ENCODE peak calls at places on chromosomes 5 and 9, in ten cellular contexts. One of them, this sample, is unnamed.

GRCh38 chr5:134177197-134178171 is 734 bp upstream of the SKP1 start:
- DNase-seq in upper lobe of left lung: peak
- DNase-seq in neural progenitor cell: peak
- DNase-seq in hepatocyte: peak
- DNase-seq in tibial nerve: peak
- DNase-seq in foreskin fibroblast: peak
- DNase-seq in fibroblast of mammary gland: peak
- DNase-seq in cardiac fibroblast: peak
- DNase-seq in kidney: peak
- DNase-seq in A673: peak
- DNase-seq in this sample: peak

GRCh38 chr5:64532657-64533056 is 26.8 kb downstream of the RGS7BP start:
- DNase-seq in cardiac fibroblast: no peak
- DNase-seq in kidney: no peak
- DNase-seq in neural progenitor cell: peak
- DNase-seq in hepatocyte: no peak
- DNase-seq in fibroblast of mammary gland: no peak
- DNase-seq in foreskin fibroblast: no peak
- DNase-seq in upper lobe of left lung: no peak
- DNase-seq in tibial nerve: no peak
- DNase-seq in A673: no peak
- DNase-seq in this sample: no peak

GRCh38 chr5:36733183-36733582 is 126.8 kb downstream of the SLC1A3 start:
- DNase-seq in foreskin fibroblast: no peak
- DNase-seq in A673: no peak
- DNase-seq in upper lobe of left lung: no peak
- DNase-seq in cardiac fibroblast: no peak
- DNase-seq in hepatocyte: no peak
- DNase-seq in neural progenitor cell: no peak
- DNase-seq in kidney: no peak
- DNase-seq in fibroblast of mammary gland: no peak
- DNase-seq in tibial nerve: no peak
- DNase-seq in this sample: no peak

GRCh38 chr5:154972476-154973080 is 31.7 kb downstream of the MRPL22 start:
- DNase-seq in cardiac fibroblast: peak
- DNase-seq in kidney: no peak
- DNase-seq in hepatocyte: peak
- DNase-seq in tibial nerve: peak
- DNase-seq in A673: peak
- DNase-seq in upper lobe of left lung: no peak
- DNase-seq in fibroblast of mammary gland: peak
- DNase-seq in foreskin fibroblast: peak
- DNase-seq in neural progenitor cell: peak
- DNase-seq in this sample: peak

GRCh38 chr5:31097851-31098250 is 95.6 kb upstream of the CDH6 start:
- DNase-seq in A673: no peak
- DNase-seq in foreskin fibroblast: no peak
- DNase-seq in neural progenitor cell: no peak
- DNase-seq in tibial nerve: no peak
- DNase-seq in cardiac fibroblast: no peak
- DNase-seq in upper lobe of left lung: no peak
- DNase-seq in hepatocyte: no peak
- DNase-seq in kidney: no peak
- DNase-seq in fibroblast of mammary gland: no peak
- DNase-seq in this sample: no peak

GRCh38 chr5:127699416-127699815 is 3.8 kb upstream of the CCDC192 start:
- DNase-seq in foreskin fibroblast: peak
- DNase-seq in neural progenitor cell: no peak
- DNase-seq in hepatocyte: no peak
- DNase-seq in A673: no peak
- DNase-seq in cardiac fibroblast: no peak
- DNase-seq in kidney: no peak
- DNase-seq in fibroblast of mammary gland: no peak
- DNase-seq in tibial nerve: no peak
- DNase-seq in upper lobe of left lung: no peak
- DNase-seq in this sample: no peak

GRCh38 chr5:155605898-155606297 is 592.3 kb downstream of the KIF4B start:
- DNase-seq in foreskin fibroblast: no peak
- DNase-seq in neural progenitor cell: no peak
- DNase-seq in fibroblast of mammary gland: no peak
- DNase-seq in kidney: no peak
- DNase-seq in tibial nerve: no peak
- DNase-seq in upper lobe of left lung: no peak
- DNase-seq in cardiac fibroblast: no peak
- DNase-seq in A673: no peak
- DNase-seq in hepatocyte: no peak
- DNase-seq in this sample: no peak

GRCh38 chr5:23507278-23507685 is at the start of gene PRDM9:
- DNase-seq in A673: peak
- DNase-seq in hepatocyte: no peak
- DNase-seq in upper lobe of left lung: no peak
- DNase-seq in kidney: peak
- DNase-seq in fibroblast of mammary gland: peak
- DNase-seq in cardiac fibroblast: peak
- DNase-seq in neural progenitor cell: no peak
- DNase-seq in tibial nerve: peak
- DNase-seq in foreskin fibroblast: peak
- DNase-seq in this sample: no peak

GRCh38 chr5:37735649-37736347 is 104.0 kb downstream of the GDNF start:
- DNase-seq in foreskin fibroblast: peak
- DNase-seq in kidney: no peak
- DNase-seq in neural progenitor cell: no peak
- DNase-seq in tibial nerve: no peak
- DNase-seq in upper lobe of left lung: no peak
- DNase-seq in cardiac fibroblast: peak
- DNase-seq in A673: peak
- DNase-seq in fibroblast of mammary gland: peak
- DNase-seq in hepatocyte: no peak
- DNase-seq in this sample: peak

GRCh38 chr9:95264954-95265615 is 52.4 kb downstream of the FANCC start:
- DNase-seq in hepatocyte: peak
- DNase-seq in A673: peak
- DNase-seq in kidney: no peak
- DNase-seq in cardiac fibroblast: peak
- DNase-seq in foreskin fibroblast: peak
- DNase-seq in tibial nerve: no peak
- DNase-seq in neural progenitor cell: peak
- DNase-seq in upper lobe of left lung: no peak
- DNase-seq in fibroblast of mammary gland: peak
- DNase-seq in this sample: peak

GRCh38 chr5:172678902-172679301 is 37.8 kb downstream of the NEURL1B start:
- DNase-seq in hepatocyte: peak
- DNase-seq in upper lobe of left lung: peak
- DNase-seq in fibroblast of mammary gland: no peak
- DNase-seq in neural progenitor cell: no peak
- DNase-seq in kidney: peak
- DNase-seq in tibial nerve: no peak
- DNase-seq in A673: no peak
- DNase-seq in foreskin fibroblast: no peak
- DNase-seq in cardiac fibroblast: no peak
- DNase-seq in this sample: no peak

GRCh38 chr5:56669534-56670483 is 145.5 kb upstream of the MAP3K1 start:
- DNase-seq in upper lobe of left lung: peak
- DNase-seq in A673: no peak
- DNase-seq in neural progenitor cell: no peak
- DNase-seq in fibroblast of mammary gland: peak
- DNase-seq in tibial nerve: peak
- DNase-seq in kidney: peak
- DNase-seq in hepatocyte: peak
- DNase-seq in cardiac fibroblast: peak
- DNase-seq in foreskin fibroblast: peak
- DNase-seq in this sample: no peak

GRCh38 chr5:72628771-72629313 is 121.6 kb upstream of the ZNF366 start:
- DNase-seq in foreskin fibroblast: no peak
- DNase-seq in kidney: no peak
- DNase-seq in tibial nerve: no peak
- DNase-seq in A673: no peak
- DNase-seq in upper lobe of left lung: no peak
- DNase-seq in neural progenitor cell: no peak
- DNase-seq in fibroblast of mammary gland: no peak
- DNase-seq in cardiac fibroblast: no peak
- DNase-seq in hepatocyte: no peak
- DNase-seq in this sample: no peak

GRCh38 chr9:8825600-8826147 is 1026.1 kb upstream of the DMAC1 start:
- DNase-seq in upper lobe of left lung: no peak
- DNase-seq in neural progenitor cell: no peak
- DNase-seq in foreskin fibroblast: no peak
- DNase-seq in tibial nerve: no peak
- DNase-seq in cardiac fibroblast: no peak
- DNase-seq in hepatocyte: no peak
- DNase-seq in kidney: no peak
- DNase-seq in A673: no peak
- DNase-seq in fibroblast of mammary gland: no peak
- DNase-seq in this sample: no peak
- H3K4me3 ChIP-seq in upper lobe of left lung: no peak
- H3K4me3 ChIP-seq in neural progenitor cell: no peak
- H3K4me3 ChIP-seq in foreskin fibroblast: no peak
- H3K4me3 ChIP-seq in tibial nerve: no peak
- H3K4me3 ChIP-seq in cardiac fibroblast: no peak
- H3K4me3 ChIP-seq in hepatocyte: no peak
- H3K4me3 ChIP-seq in kidney: peak
- H3K4me3 ChIP-seq in A673: no peak
- H3K4me3 ChIP-seq in fibroblast of mammary gland: no peak
- H3K4me3 ChIP-seq in this sample: no peak

GRCh38 chr5:168288349-168289245 is 2.8 kb upstream of the WWC1 start:
- DNase-seq in foreskin fibroblast: no peak
- DNase-seq in upper lobe of left lung: peak
- DNase-seq in tibial nerve: no peak
- DNase-seq in kidney: peak
- DNase-seq in fibroblast of mammary gland: no peak
- DNase-seq in cardiac fibroblast: no peak
- DNase-seq in neural progenitor cell: peak
- DNase-seq in hepatocyte: peak
- DNase-seq in A673: no peak
- DNase-seq in this sample: no peak
- TF ChIP-seq CTCF in foreskin fibroblast: no peak
- TF ChIP-seq CTCF in upper lobe of left lung: no peak
- TF ChIP-seq CTCF in tibial nerve: no peak
- TF ChIP-seq CTCF in kidney: no peak
- TF ChIP-seq CTCF in fibroblast of mammary gland: no peak
- TF ChIP-seq CTCF in cardiac fibroblast: no peak
- TF ChIP-seq CTCF in neural progenitor cell: no peak
- TF ChIP-seq CTCF in hepatocyte: no peak
- TF ChIP-seq CTCF in A673: no peak
- TF ChIP-seq CTCF in this sample: no peak

GRCh38 chr5:65913519-65913918 is 12.9 kb upstream of the ERBIN start:
- DNase-seq in foreskin fibroblast: peak
- DNase-seq in kidney: no peak
- DNase-seq in upper lobe of left lung: no peak
- DNase-seq in neural progenitor cell: no peak
- DNase-seq in fibroblast of mammary gland: peak
- DNase-seq in A673: no peak
- DNase-seq in cardiac fibroblast: no peak
- DNase-seq in tibial nerve: peak
- DNase-seq in hepatocyte: no peak
- DNase-seq in this sample: no peak

GRCh38 chr5:65919773-65920172 is 6.6 kb upstream of the ERBIN start:
- DNase-seq in foreskin fibroblast: peak
- DNase-seq in A673: no peak
- DNase-seq in fibroblast of mammary gland: peak
- DNase-seq in hepatocyte: no peak
- DNase-seq in cardiac fibroblast: no peak
- DNase-seq in upper lobe of left lung: no peak
- DNase-seq in neural progenitor cell: no peak
- DNase-seq in tibial nerve: no peak
- DNase-seq in kidney: no peak
- DNase-seq in this sample: peak

GRCh38 chr5:65916636-65917035 is 9.7 kb upstream of the ERBIN start:
- DNase-seq in A673: no peak
- DNase-seq in neural progenitor cell: no peak
- DNase-seq in foreskin fibroblast: no peak
- DNase-seq in hepatocyte: no peak
- DNase-seq in upper lobe of left lung: no peak
- DNase-seq in tibial nerve: no peak
- DNase-seq in cardiac fibroblast: no peak
- DNase-seq in fibroblast of mammary gland: no peak
- DNase-seq in kidney: no peak
- DNase-seq in this sample: no peak

GRCh38 chr5:65914644-65915196 is 11.7 kb upstream of the ERBIN start:
- DNase-seq in A673: no peak
- DNase-seq in foreskin fibroblast: no peak
- DNase-seq in tibial nerve: no peak
- DNase-seq in neural progenitor cell: no peak
- DNase-seq in upper lobe of left lung: no peak
- DNase-seq in hepatocyte: peak
- DNase-seq in kidney: no peak
- DNase-seq in fibroblast of mammary gland: no peak
- DNase-seq in cardiac fibroblast: no peak
- DNase-seq in this sample: no peak

GRCh38 chr5:65916066-65916465 is 10.3 kb upstream of the ERBIN start:
- DNase-seq in kidney: no peak
- DNase-seq in upper lobe of left lung: no peak
- DNase-seq in tibial nerve: no peak
- DNase-seq in fibroblast of mammary gland: no peak
- DNase-seq in A673: no peak
- DNase-seq in cardiac fibroblast: no peak
- DNase-seq in hepatocyte: no peak
- DNase-seq in foreskin fibroblast: no peak
- DNase-seq in neural progenitor cell: no peak
- DNase-seq in this sample: no peak
- H3K4me3 ChIP-seq in kidney: no peak
- H3K4me3 ChIP-seq in upper lobe of left lung: no peak
- H3K4me3 ChIP-seq in tibial nerve: no peak
- H3K4me3 ChIP-seq in fibroblast of mammary gland: no peak
- H3K4me3 ChIP-seq in A673: no peak
- H3K4me3 ChIP-seq in cardiac fibroblast: no peak
- H3K4me3 ChIP-seq in hepatocyte: no peak
- H3K4me3 ChIP-seq in foreskin fibroblast: no peak
- H3K4me3 ChIP-seq in neural progenitor cell: no peak
- H3K4me3 ChIP-seq in this sample: no peak

DNA sequence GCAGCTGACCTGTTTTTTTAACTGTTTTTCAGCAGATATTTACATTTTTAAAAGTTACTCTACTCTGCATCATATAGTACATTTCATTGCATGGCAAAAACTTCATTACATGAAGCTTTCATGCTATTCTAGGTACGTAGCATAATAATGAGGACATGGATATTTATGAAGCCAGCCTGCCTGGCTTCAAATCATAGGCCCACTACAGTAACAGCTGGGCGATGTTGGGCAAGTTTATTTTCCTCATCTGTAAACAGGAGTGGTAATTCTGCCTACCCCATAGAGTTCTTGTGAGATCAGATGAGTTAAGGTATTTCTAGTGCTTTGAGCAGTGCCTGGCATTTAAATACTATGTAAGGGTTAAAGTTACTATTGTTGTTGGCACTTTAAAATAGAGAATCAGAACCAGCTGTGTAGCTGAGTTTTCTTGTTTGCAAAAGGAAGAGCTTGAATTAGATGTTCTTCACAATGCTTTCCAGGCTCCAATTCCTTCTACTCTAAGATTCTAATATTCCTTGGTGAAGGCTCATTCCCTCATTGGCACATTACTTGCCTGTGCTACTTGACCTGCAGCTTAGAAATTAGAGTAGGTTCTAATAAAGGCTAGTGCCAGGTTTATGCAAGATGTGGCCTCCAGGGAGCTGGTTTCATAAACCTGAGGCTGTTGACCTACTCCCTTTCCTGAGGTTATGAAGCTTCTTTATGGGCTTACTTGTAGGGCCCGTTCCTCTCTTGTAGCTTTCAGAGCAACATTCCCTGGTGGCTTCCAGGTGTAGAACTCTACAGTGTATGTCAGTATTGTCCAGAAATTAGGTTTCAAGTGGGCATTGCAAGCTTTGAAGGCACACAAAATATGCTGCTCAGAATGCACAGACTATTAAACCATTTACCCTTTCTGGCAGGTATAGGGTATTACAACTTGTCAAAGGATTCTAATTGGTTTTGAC is 14.5 kb downstream of the ANP32B start:
- DNase-seq in A673: no peak
- DNase-seq in neural progenitor cell: no peak
- DNase-seq in cardiac fibroblast: no peak
- DNase-seq in upper lobe of left lung: no peak
- DNase-seq in hepatocyte: no peak
- DNase-seq in tibial nerve: no peak
- DNase-seq in foreskin fibroblast: peak
- DNase-seq in fibroblast of mammary gland: peak
- DNase-seq in kidney: no peak
- DNase-seq in this sample: peak
- TF ChIP-seq CTCF in A673: no peak
- TF ChIP-seq CTCF in neural progenitor cell: no peak
- TF ChIP-seq CTCF in cardiac fibroblast: no peak
- TF ChIP-seq CTCF in upper lobe of left lung: no peak
- TF ChIP-seq CTCF in hepatocyte: no peak
- TF ChIP-seq CTCF in tibial nerve: no peak
- TF ChIP-seq CTCF in foreskin fibroblast: no peak
- TF ChIP-seq CTCF in fibroblast of mammary gland: no peak
- TF ChIP-seq CTCF in kidney: no peak
- TF ChIP-seq CTCF in this sample: no peak

This sample was measured in AG10803.